ENCODE peak calls at places on chromosomes 6 and 20, in seven cellular contexts. One of them, this sample, is unnamed.

GRCh38 chr6:17865243-17865642 is 122.2 kb downstream of the KIF13A start:
- DNase-seq in NCI-H460: no peak
- DNase-seq in choroid plexus epithelial cell: no peak
- DNase-seq in Panc1: no peak
- DNase-seq in LoVo: peak
- DNase-seq in GM04504: no peak
- DNase-seq in NCI-H345: peak
- DNase-seq in this sample: peak

GRCh38 chr6:43391448-43392031 is 22.1 kb upstream of the ZNF318 start:
- DNase-seq in choroid plexus epithelial cell: no peak
- DNase-seq in NCI-H460: no peak
- DNase-seq in NCI-H345: no peak
- DNase-seq in Panc1: no peak
- DNase-seq in LoVo: no peak
- DNase-seq in GM04504: no peak
- DNase-seq in this sample: no peak

GRCh38 chr20:12591949-12592470 is 416.8 kb upstream of the SPTLC3 start:
- DNase-seq in NCI-H460: no peak
- DNase-seq in Panc1: no peak
- DNase-seq in LoVo: no peak
- DNase-seq in choroid plexus epithelial cell: no peak
- DNase-seq in GM04504: no peak
- DNase-seq in NCI-H345: peak
- DNase-seq in this sample: no peak

GRCh38 chr6:157840776-157841175 is 17.7 kb downstream of the SNX9 start:
- DNase-seq in Panc1: no peak
- DNase-seq in NCI-H345: no peak
- DNase-seq in choroid plexus epithelial cell: peak
- DNase-seq in NCI-H460: no peak
- DNase-seq in LoVo: peak
- DNase-seq in GM04504: no peak
- DNase-seq in this sample: peak

GRCh38 chr6:128567029-128567428 is 46.6 kb upstream of the PTPRK start:
- DNase-seq in choroid plexus epithelial cell: no peak
- DNase-seq in GM04504: no peak
- DNase-seq in NCI-H345: no peak
- DNase-seq in NCI-H460: no peak
- DNase-seq in LoVo: peak
- DNase-seq in Panc1: no peak
- DNase-seq in this sample: no peak

GRCh38 chr6:106974337-106974998 is at the start of gene CD24:
- DNase-seq in choroid plexus epithelial cell: no peak
- DNase-seq in LoVo: peak
- DNase-seq in Panc1: no peak
- DNase-seq in NCI-H345: peak
- DNase-seq in NCI-H460: peak
- DNase-seq in GM04504: no peak
- DNase-seq in this sample: no peak

GRCh38 chr20:50464026-50464724 is 46.0 kb upstream of the PTPN1 start:
- DNase-seq in choroid plexus epithelial cell: peak
- DNase-seq in NCI-H460: peak
- DNase-seq in NCI-H345: peak
- DNase-seq in GM04504: no peak
- DNase-seq in LoVo: peak
- DNase-seq in Panc1: peak
- DNase-seq in this sample: peak

GRCh38 chr6:103675807-103676406 is 1183.8 kb downstream of the HACE1 start:
- DNase-seq in Panc1: no peak
- DNase-seq in GM04504: no peak
- DNase-seq in NCI-H460: peak
- DNase-seq in LoVo: peak
- DNase-seq in choroid plexus epithelial cell: peak
- DNase-seq in NCI-H345: no peak
- DNase-seq in this sample: no peak